ENCODE peak calls at places on chromosome 14, in eight cellular contexts. G is NCI-H460, P is substantia nigra, L is GM03348, K is GOT3, Q is A549, H is progenitor cell of endocrine pancreas, E is cardiac muscle cell. C is an unnamed sample.

GRCh38 chr14:103188691-103189480 is 65.6 kb downstream of the TNFAIP2 start:
- DNase-seq in Q (no peak), H (peak), E (peak), P (no peak), K (no peak), L (peak), G (no peak), C (no peak)

GRCh38 chr14:102344485-102344884 is 18.2 kb downstream of the CINP start:
- DNase-seq in E (no peak), L (no peak), P (peak), H (no peak), K (no peak), Q (no peak), G (no peak), C (no peak)

GRCh38 chr14:70926187-70926830 is 19.1 kb downstream of the PCNX1 start:
- DNase-seq in Q (no peak), L (no peak), K (no peak), E (no peak), G (no peak), P (no peak), H (no peak), C (no peak)

GRCh38 chr14:68785817-68786490 is 6.9 kb downstream of the ZFP36L1 start:
- DNase-seq in Q (peak), P (no peak), K (no peak), L (peak), G (no peak), H (no peak), E (peak), C (no peak)

GRCh38 chr14:103534576-103535061 is 5.6 kb downstream of the TRMT61A start:
- DNase-seq in E (no peak), L (no peak), P (no peak), G (no peak), Q (no peak), K (no peak), H (no peak), C (no peak)

GRCh38 chr14:89625988-89626806 is 209.2 kb upstream of the FOXN3 start:
- DNase-seq in K (no peak), E (no peak), G (no peak), Q (no peak), H (no peak), L (no peak), P (no peak), C (no peak)

GRCh38 chr14:23061995-23062394 is 4.7 kb upstream of the CDH24 start:
- DNase-seq in Q (peak), E (peak), K (no peak), L (peak), H (no peak), G (peak), P (no peak), C (no peak)

GRCh38 chr14:48826058-48826457 is 760.1 kb downstream of the RPS29 start:
- DNase-seq in Q (no peak), G (no peak), E (no peak), P (no peak), L (no peak), K (no peak), H (no peak), C (no peak)

GRCh38 chr14:74977164-74977900 is 21.9 kb upstream of the PGF start:
- DNase-seq in K (no peak), E (no peak), G (no peak), L (no peak), P (no peak), Q (no peak), H (no peak), C (no peak)

GRCh38 chr14:105069887-105070759 is 4.9 kb upstream of the GPR132 start:
- DNase-seq in G (no peak), P (no peak), E (peak), H (no peak), K (no peak), L (peak), Q (no peak), C (no peak)

GRCh38 chr14:65487783-65488578 is 75.5 kb downstream of the FUT8 start:
- DNase-seq in P (no peak), G (no peak), K (no peak), Q (no peak), E (no peak), L (no peak), H (no peak), C (no peak)

GRCh38 chr14:101454229-101454628 is 107.1 kb upstream of the DIO3 start:
- DNase-seq in P (no peak), L (no peak), K (no peak), H (no peak), E (no peak), Q (no peak), G (no peak), C (no peak)